ENCODE peak calls at places on chromosomes 11 and 22, in six cellular contexts. U is NCI-H1105; M is H54; C is IMR-90; E is activated CD4-positive, alpha-beta T cell treated with anti-CD3 and anti-CD28 coated beads, Interleukin-2, amount 50 U/mL, for 1 hour; F is EH. P is an unnamed sample.

GRCh38 chr11:86097965-86098364 is 29.1 kb upstream of the PICALM start:
- DNase-seq in U (no peak), M (no peak), C (no peak), E (no peak), F (no peak), P (no peak)

GRCh38 chr11:73270089-73270854 is 1.9 kb upstream of the P2RY6 start:
- DNase-seq in U (no peak), M (no peak), C (no peak), E (no peak), F (no peak), P (no peak)

GRCh38 chr22:30829901-30830550 is 135.4 kb downstream of the OSBP2 start:
- DNase-seq in U (no peak), M (peak), C (peak), E (no peak), F (peak), P (no peak)

GRCh38 chr11:70552167-70552435 is 153.8 kb downstream of the CTTN start:
- DNase-seq in U (no peak), M (no peak), C (no peak), E (no peak), F (no peak), P (no peak)

GRCh38 chr11:22742149-22742548 is 75.7 kb downstream of the GAS2 start:
- DNase-seq in U (no peak), M (no peak), C (no peak), E (no peak), F (no peak), P (no peak)

GRCh38 chr11:14539867-14540475 is 19.8 kb upstream of the PSMA1 start:
- DNase-seq in U (no peak), M (no peak), C (no peak), E (no peak), F (no peak), P (no peak)

GRCh38 chr11:11620966-11621880 is 582 bp downstream of the GALNT18 start:
- DNase-seq in U (peak), M (peak), C (peak), E (no peak), F (peak), P (peak)

GRCh38 chr22:42768385-42769035 is 47.8 kb upstream of the A4GALT start:
- DNase-seq in U (no peak), M (no peak), C (no peak), E (no peak), F (no peak), P (no peak)

GRCh38 chr11:72740060-72740424 is 12.2 kb downstream of the ARAP1 start:
- DNase-seq in U (no peak), M (no peak), C (no peak), E (no peak), F (no peak), P (no peak)

P was measured in NCI-H1092.